ENCODE peak calls at places on chromosomes 3 and 15, in ten cellular contexts. A is NCI-H2171 treated with DMSO at 0.1 percent for 48 hours; E is cardiac fibroblast; K is activated CD4-positive, alpha-beta T cell treated with anti-CD3 and anti-CD28 coated beads, Interleukin-2, amount 50 U/mL, for 1 hour; G is left lung; S is KG1; Q is trophoblast cell; T is heart left ventricle; Z is right atrium auricular region; N is Jurkat, Clone E6-1. J is an unnamed sample.

GRCh38 chr3:113912551-113913246 is 35.1 kb upstream of the ZDHHC23 start:
- DNase-seq in A (peak; percentile 73), G (no peak), E (peak; percentile 76), N (peak; percentile 44), K (peak; percentile 2), Q (peak; percentile 64), S (peak; percentile 32), T (no peak), Z (no peak), J (no peak)

GRCh38 chr15:77599357-77599756 is 33.4 kb downstream of the LINGO1 start:
- DNase-seq in N (no peak), Q (no peak), K (no peak), G (no peak), E (no peak), Z (no peak), A (no peak), S (no peak), T (no peak), J (no peak)

GRCh38 chr15:88657326-88658069 is 18.7 kb downstream of the ISG20 start:
- DNase-seq in Q (peak; percentile 39), Z (peak; percentile 60), A (peak; percentile 14), E (peak; percentile 68), T (no peak), G (no peak), N (no peak), S (no peak), K (no peak), J (no peak)

GRCh38 chr3:127368186-127369032 is 80.6 kb upstream of the PRR20G start:
- DNase-seq in Z (no peak), Q (no peak), E (no peak), A (no peak), G (no peak), K (no peak), S (no peak), N (no peak), T (no peak), J (no peak)

GRCh38 chr15:74417670-74418069 is 16.1 kb downstream of the SEMA7A start:
- DNase-seq in N (no peak), Q (no peak), S (no peak), E (no peak), Z (no peak), G (peak; percentile 49), A (no peak), T (no peak), K (no peak), J (no peak)

GRCh38 chr3:64945171-64945684 is 257.4 kb upstream of the ADAMTS9 start:
- DNase-seq in Z (no peak), A (no peak), G (no peak), E (peak; percentile 36), K (no peak), S (no peak), N (no peak), T (peak; percentile 15), Q (no peak), J (peak; percentile 20)

GRCh38 chr15:52392008-52392687 is 96.5 kb upstream of the MYO5C start:
- DNase-seq in N (no peak), G (no peak), E (peak; percentile 29), T (no peak), S (no peak), Z (no peak), Q (peak; percentile 84), K (no peak), A (no peak), J (no peak)

GRCh38 chr15:90885432-90886290 is 1.4 kb downstream of the FES start:
- DNase-seq in A (peak; percentile 46), Z (peak; percentile 90), E (peak; percentile 77), G (peak; percentile 95), T (peak; percentile 84), Q (peak; percentile 59), N (no peak), K (peak; percentile 81), S (peak; percentile 54), J (no peak)

GRCh38 chr3:188516515-188516914 is 362.6 kb downstream of the LPP start:
- DNase-seq in G (no peak), S (no peak), K (no peak), N (no peak), Z (no peak), T (no peak), Q (no peak), E (no peak), A (no peak), J (no peak)

GRCh38 chr3:159852821-159853505 is 135.7 kb upstream of the IL12A start:
- DNase-seq in Z (peak; percentile 79), E (peak; percentile 58), G (peak; percentile 83), S (no peak), K (no peak), N (no peak), A (peak; percentile 67), Q (no peak), T (peak; percentile 75), J (no peak)

GRCh38 chr3:57729339-57730039 is 26.6 kb upstream of the SLMAP start:
- DNase-seq in A (no peak), S (no peak), N (no peak), Z (no peak), G (no peak), K (no peak), E (no peak), T (no peak), Q (no peak), J (no peak)

GRCh38 chr15:55530861-55531313 is 22.9 kb upstream of the DNAAF4 start:
- DNase-seq in N (no peak), E (peak; percentile 38), K (no peak), A (no peak), T (no peak), G (no peak), S (no peak), Q (peak; percentile 63), Z (no peak), J (no peak)

GRCh38 chr15:65532738-65533051 is 2.4 kb downstream of the HACD3 start:
- DNase-seq in A (no peak), K (no peak), G (no peak), T (no peak), N (no peak), Q (no peak), E (peak; percentile 19), Z (no peak), S (no peak), J (no peak)

GRCh38 chr3:64176461-64176996 is 48.7 kb downstream of the PRICKLE2 start:
- DNase-seq in N (no peak), Q (peak; percentile 62), K (no peak), T (no peak), E (no peak), Z (no peak), S (no peak), G (no peak), A (no peak), J (no peak)